ENCODE peak calls at places on chromosome 10, in five cellular contexts. W is lower lobe of right lung; E is effector memory CD4-positive, alpha-beta T cell; O is CD4-positive, CD25-positive, alpha-beta regulatory T cell; Z is astrocyte. G is an unnamed sample.

GRCh38 chr10:90227259-90227658 is 525.9 kb downstream of the KIF20B start:
- DNase-seq in W (no peak), E (no peak), O (no peak), Z (peak; percentile 100), G (no peak)

GRCh38 chr10:33542747-33543505 is 208.5 kb upstream of the NRP1 start:
- DNase-seq in W (no peak), E (no peak), O (no peak), Z (peak; percentile 14), G (no peak)

GRCh38 chr10:104255244-104255981 is 721 bp downstream of the GSTO1 start:
- DNase-seq in W (no peak), E (no peak), O (no peak), Z (peak; percentile 65), G (peak; percentile 61)

GRCh38 chr10:63105811-63106755 is 27.0 kb upstream of the NRBF2 start:
- DNase-seq in W (no peak), E (no peak), O (no peak), Z (peak; percentile 82), G (peak; percentile 25)

GRCh38 chr10:80484677-80485409 is 30.7 kb downstream of the TSPAN14 start:
- DNase-seq in W (no peak), E (no peak), O (no peak), Z (no peak), G (no peak)

GRCh38 chr10:120005408-120006280 is 113.1 kb downstream of the SEC23IP start:
- DNase-seq in W (no peak), E (no peak), O (no peak), Z (peak; percentile 20), G (no peak)

GRCh38 chr10:101903827-101904520 is 60.4 kb upstream of the KCNIP2 start:
- DNase-seq in W (no peak), E (no peak), O (no peak), Z (no peak), G (peak; percentile 19)

GRCh38 chr10:75209325-75210192 is 1.0 kb upstream of the VDAC2 start:
- DNase-seq in W (peak; percentile 89), E (peak; percentile 65), O (peak; percentile 67), Z (peak; percentile 64), G (peak; percentile 71)

GRCh38 chr10:3350790-3351364 is 178.3 kb upstream of the PITRM1 start:
- DNase-seq in W (no peak), E (no peak), O (no peak), Z (no peak), G (no peak)

GRCh38 chr10:47318706-47319105 is 3.5 kb upstream of the GDF2 start:
- DNase-seq in W (no peak), E (no peak), O (no peak), Z (no peak), G (no peak)

GRCh38 chr10:77391605-77392235 is 245.9 kb downstream of the KCNMA1 start:
- DNase-seq in W (peak; percentile 67), E (no peak), O (no peak), Z (peak; percentile 62), G (peak; percentile 85)

GRCh38 chr10:96235326-96236089 is 35.9 kb downstream of the BLNK start:
- DNase-seq in W (no peak), E (no peak), O (no peak), Z (no peak), G (no peak)

GRCh38 chr10:64682043-64682442 is 1160.8 kb downstream of the REEP3 start:
- DNase-seq in W (no peak), E (no peak), O (no peak), Z (no peak), G (no peak)

GRCh38 chr10:66552331-66552730 is 373.5 kb upstream of the LRRTM3 start:
- DNase-seq in W (no peak), E (no peak), O (no peak), Z (no peak), G (no peak)

GRCh38 chr10:49397036-49397999 is 1.4 kb upstream of the DRGX start:
- DNase-seq in W (no peak), E (no peak), O (no peak), Z (no peak), G (no peak)

GRCh38 chr10:14403846-14404623 is 73.3 kb upstream of the FRMD4A start:
- DNase-seq in W (no peak), E (no peak), O (no peak), Z (peak; percentile 80), G (no peak)

GRCh38 chr10:86547291-86547690 is 25.7 kb upstream of the WAPL start:
- DNase-seq in W (no peak), E (no peak), O (no peak), Z (no peak), G (no peak)

GRCh38 chr10:74347522-74347921 is 196.5 kb downstream of the ADK start:
- DNase-seq in W (no peak), E (no peak), O (no peak), Z (no peak), G (no peak)

GRCh38 chr10:3148994-3149393 is 23.6 kb downstream of the PITRM1 start:
- DNase-seq in W (no peak), E (no peak), O (no peak), Z (no peak), G (no peak)

GRCh38 chr10:70074971-70075370 is 22.3 kb downstream of the MACROH2A2 start:
- DNase-seq in W (no peak), E (no peak), O (no peak), Z (no peak), G (no peak)

GRCh38 chr10:95260397-95260881 is 30.4 kb downstream of the PDLIM1 start:
- DNase-seq in W (no peak), E (no peak), O (no peak), Z (peak; percentile 95), G (peak; percentile 21)

GRCh38 chr10:46556515-46557318 is at the start of gene GPRIN2:
- DNase-seq in W (peak; percentile 78), E (no peak), O (no peak), Z (no peak), G (peak; percentile 86)

GRCh38 chr10:103691723-103692380 is 163.5 kb downstream of the SH3PXD2A start:
- DNase-seq in W (no peak), E (no peak), O (no peak), Z (no peak), G (no peak)

GRCh38 chr10:117568226-117568625 is 25.7 kb downstream of the EMX2 start:
- DNase-seq in W (no peak), E (no peak), O (no peak), Z (no peak), G (no peak)

GRCh38 chr10:57627642-57628178 is 640.0 kb downstream of the IPMK start:
- DNase-seq in W (no peak), E (no peak), O (no peak), Z (no peak), G (no peak)
- H3K27ac ChIP-seq in W (no peak overlapping the region), E (no peak overlapping the region), O (no peak overlapping the region), Z (no peak overlapping the region), G (no peak overlapping the region)

GRCh38 chr10:127882801-127883459 is 9.8 kb downstream of the CLRN3 start:
- DNase-seq in W (no peak), E (no peak), O (no peak), Z (no peak), G (peak; percentile 68)

GRCh38 chr10:127882391-127882790 is 10.3 kb downstream of the CLRN3 start:
- DNase-seq in W (no peak), E (no peak), O (no peak), Z (no peak), G (no peak)

GRCh38 chr10:127881262-127881661 is 11.5 kb downstream of the CLRN3 start:
- DNase-seq in W (no peak), E (no peak), O (no peak), Z (no peak), G (peak; percentile 82)

GRCh38 chr10:127878474-127879055 is 14.2 kb downstream of the CLRN3 start:
- DNase-seq in W (no peak), E (no peak), O (no peak), Z (no peak), G (peak; percentile 19)

DNA sequence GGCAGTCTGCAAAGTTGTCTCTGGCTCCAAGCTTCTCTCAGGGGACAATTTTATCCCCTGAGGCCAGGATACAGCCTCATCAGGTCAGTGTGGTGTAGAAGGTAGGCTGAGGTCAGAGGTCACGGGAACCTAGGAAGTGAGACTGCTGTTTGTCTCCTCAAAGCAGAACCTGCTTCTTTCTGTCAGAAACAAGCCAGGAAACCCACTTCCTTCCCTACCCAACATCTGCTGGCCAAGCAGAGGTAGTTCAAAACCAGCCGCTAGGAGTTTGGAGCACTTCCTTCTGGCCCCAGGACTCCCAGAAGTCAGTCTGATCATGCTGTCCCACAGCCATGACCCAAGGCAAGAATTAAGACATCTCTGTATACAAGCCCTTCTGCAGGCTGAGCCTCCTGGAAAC is 12.2 kb downstream of the CLRN3 start:
- DNase-seq in W (no peak), E (no peak), O (no peak), Z (no peak), G (peak; percentile 26)
- H3K27ac ChIP-seq in W (peak overlapping the region; percentile 26), E (no peak overlapping the region), O (no peak overlapping the region), Z (no peak overlapping the region), G (peak overlapping the region; percentile 65)

GRCh38 chr10:68362590-68362989 is 29.9 kb upstream of the PBLD start:
- DNase-seq in W (no peak), E (no peak), O (no peak), Z (no peak), G (no peak)
- H3K27ac ChIP-seq in W (no peak overlapping the region), E (no peak overlapping the region), O (no peak overlapping the region), Z (no peak overlapping the region), G (no peak overlapping the region)

DNA sequence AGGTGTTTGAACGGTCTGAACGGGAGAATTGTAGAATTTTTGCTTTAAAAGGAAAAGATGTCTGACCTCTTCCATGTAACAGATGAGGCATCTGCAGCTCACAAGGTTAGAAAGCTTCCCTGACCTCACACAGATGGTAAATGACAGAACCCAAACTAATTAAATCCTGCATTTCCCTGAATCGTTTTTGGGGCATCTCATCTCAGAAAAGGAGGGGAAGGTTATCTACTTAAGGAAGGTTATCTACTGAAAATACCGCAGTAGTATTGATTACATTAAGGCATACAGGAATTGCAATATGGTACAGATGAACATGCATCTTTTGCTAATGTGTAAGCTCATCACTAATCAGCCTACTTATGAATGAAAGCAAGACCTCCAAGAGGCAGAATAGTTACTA is 278.3 kb downstream of the CCDC3 start:
- DNase-seq in W (no peak), E (no peak), O (no peak), Z (no peak), G (no peak)
- H3K27ac ChIP-seq in W (no peak overlapping the region), E (no peak overlapping the region), O (no peak overlapping the region), Z (no peak overlapping the region), G (no peak overlapping the region)

GRCh38 chr10:113103131-113103830 is 153.2 kb downstream of the TCF7L2 start:
- DNase-seq in W (no peak), E (no peak), O (no peak), Z (peak; percentile 44), G (no peak)

GRCh38 chr10:113099431-113100298 is 149.6 kb downstream of the TCF7L2 start:
- DNase-seq in W (peak; percentile 52), E (no peak), O (no peak), Z (peak; percentile 39), G (no peak)

GRCh38 chr10:113108180-113108835 is 158.3 kb downstream of the TCF7L2 start:
- DNase-seq in W (peak; percentile 60), E (no peak), O (no peak), Z (no peak), G (peak; percentile 50)

GRCh38 chr10:113100299-113100680 is 150.2 kb downstream of the TCF7L2 start:
- DNase-seq in W (no peak), E (no peak), O (no peak), Z (no peak), G (no peak)

DNA sequence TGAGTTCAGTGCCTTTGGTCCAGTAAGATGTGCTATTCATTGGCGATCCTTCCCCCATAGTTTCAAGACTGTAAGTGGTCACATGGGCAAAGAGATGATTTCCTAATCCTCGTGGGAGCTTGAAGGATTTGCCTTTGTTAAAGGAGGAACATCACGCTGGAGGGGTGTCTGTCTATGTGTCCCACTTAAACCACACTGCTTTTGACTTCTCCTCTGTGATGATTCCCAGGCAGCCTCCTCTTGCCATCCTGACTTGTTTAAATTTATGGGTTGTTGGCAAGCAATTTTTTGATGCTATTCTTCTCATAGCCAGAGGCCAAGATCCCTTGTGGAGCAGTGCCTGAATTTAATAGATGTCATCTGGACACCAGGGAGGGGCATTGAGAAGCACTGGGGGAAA is 154.0 kb downstream of the TCF7L2 start:
- DNase-seq in W (no peak), E (no peak), O (no peak), Z (no peak), G (no peak)
- H3K27ac ChIP-seq in W (no peak overlapping the region), E (no peak overlapping the region), O (no peak overlapping the region), Z (no peak overlapping the region), G (no peak overlapping the region)

G was measured in colonic mucosa.